ENCODE peak calls at places on chromosomes 3 and 15, in eight cellular contexts. R, A, P, Z, U, Y, G and I are unnamed samples.

GRCh38 chr3:1172642-1173041 is 79.8 kb downstream of the CNTN6 start:
- DNase-seq in U (no peak), A (no peak), G (no peak), P (no peak), R (no peak), Y (no peak), Z (no peak), I (no peak)

GRCh38 chr3:187856567-187856966 is 111.3 kb upstream of the BCL6 start:
- DNase-seq in R (no peak), U (no peak), A (no peak), G (no peak), P (no peak), Z (no peak), Y (no peak), I (no peak)

GRCh38 chr15:19984101-19984500 is 557.5 kb downstream of the GOLGA6L6 start:
- DNase-seq in A (no peak), Z (no peak), G (no peak), P (no peak), R (no peak), U (no peak), Y (no peak), I (no peak)

GRCh38 chr15:25175033-25175788 is 220.4 kb downstream of the SNRPN start:
- DNase-seq in P (peak), A (no peak), Z (no peak), G (peak), Y (no peak), R (peak), U (no peak), I (peak)

GRCh38 chr3:52086939-52087675 is 30.7 kb upstream of the DUSP7 start:
- DNase-seq in U (no peak), Z (peak), Y (no peak), P (no peak), A (no peak), G (no peak), R (no peak), I (no peak)

GRCh38 chr3:39378092-39378491 is 5.1 kb upstream of the SLC25A38 start:
- DNase-seq in Y (peak), U (peak), R (no peak), P (peak), A (no peak), G (peak), Z (peak), I (peak)

GRCh38 chr3:70780790-70781189 is 468.4 kb upstream of the MDFIC2 start:
- DNase-seq in G (no peak), P (no peak), R (no peak), U (no peak), Z (no peak), Y (no peak), A (no peak), I (no peak)

GRCh38 chr3:47427866-47428265 is 47.0 kb downstream of the PTPN23 start:
- DNase-seq in Z (no peak), P (no peak), G (no peak), A (no peak), Y (no peak), U (no peak), R (no peak), I (no peak)

GRCh38 chr15:63372753-63373152 is 8.9 kb downstream of the CA12 start:
- DNase-seq in Z (peak), R (no peak), P (no peak), Y (no peak), G (no peak), U (no peak), A (peak), I (no peak)

GRCh38 chr3:132174500-132174899 is 139.7 kb upstream of the CPNE4 start:
- DNase-seq in Y (no peak), U (no peak), R (no peak), Z (peak), A (no peak), G (no peak), P (no peak), I (no peak)